ENCODE peak calls at places on chromosomes 13 and 19, in seven cellular contexts. X is adrenal gland, A is IMR-90, T is tibial nerve, Q is body of pancreas, J is uterus, W is heart left ventricle. F is an unnamed sample.

GRCh38 chr13:66585669-66586203 is 644.4 kb downstream of the PCDH9 start:
- DNase-seq in X (no peak), W (no peak), J (no peak), T (no peak), Q (no peak), A (no peak), F (no peak)

GRCh38 chr19:6739390-6739883 is at the start of gene TRIP10:
- DNase-seq in X (peak), T (peak), J (peak), W (peak), Q (peak), A (peak), F (peak)

GRCh38 chr13:44437356-44438233 is 64.0 kb downstream of the SERP2 start:
- DNase-seq in T (no peak), A (peak), Q (no peak), J (no peak), W (no peak), X (no peak), F (no peak)

GRCh38 chr19:47658431-47659383 is 49.8 kb downstream of the BICRA start:
- DNase-seq in A (no peak), T (no peak), Q (no peak), X (no peak), W (no peak), J (no peak), F (no peak)

GRCh38 chr13:98123176-98123575 is 19.7 kb upstream of the FARP1 start:
- DNase-seq in A (no peak), T (no peak), Q (no peak), X (no peak), W (no peak), J (no peak), F (no peak)

GRCh38 chr19:50549927-50550593 is 18.2 kb downstream of the LRRC4B start:
- DNase-seq in X (no peak), A (no peak), T (no peak), Q (no peak), W (no peak), J (no peak), F (no peak)

GRCh38 chr13:23777571-23777870 is 111.7 kb downstream of the MIPEP start:
- DNase-seq in Q (no peak), J (no peak), W (no peak), X (no peak), T (no peak), A (no peak), F (no peak)

GRCh38 chr19:33302974-33303790 is 848 bp upstream of the CEBPA start:
- DNase-seq in A (peak), Q (peak), J (peak), T (no peak), W (peak), X (peak), F (peak)

GRCh38 chr13:91212229-91212628 is 135.3 kb upstream of the MIR17HG start:
- DNase-seq in W (no peak), T (no peak), A (no peak), X (no peak), Q (no peak), J (no peak), F (no peak)

DNA sequence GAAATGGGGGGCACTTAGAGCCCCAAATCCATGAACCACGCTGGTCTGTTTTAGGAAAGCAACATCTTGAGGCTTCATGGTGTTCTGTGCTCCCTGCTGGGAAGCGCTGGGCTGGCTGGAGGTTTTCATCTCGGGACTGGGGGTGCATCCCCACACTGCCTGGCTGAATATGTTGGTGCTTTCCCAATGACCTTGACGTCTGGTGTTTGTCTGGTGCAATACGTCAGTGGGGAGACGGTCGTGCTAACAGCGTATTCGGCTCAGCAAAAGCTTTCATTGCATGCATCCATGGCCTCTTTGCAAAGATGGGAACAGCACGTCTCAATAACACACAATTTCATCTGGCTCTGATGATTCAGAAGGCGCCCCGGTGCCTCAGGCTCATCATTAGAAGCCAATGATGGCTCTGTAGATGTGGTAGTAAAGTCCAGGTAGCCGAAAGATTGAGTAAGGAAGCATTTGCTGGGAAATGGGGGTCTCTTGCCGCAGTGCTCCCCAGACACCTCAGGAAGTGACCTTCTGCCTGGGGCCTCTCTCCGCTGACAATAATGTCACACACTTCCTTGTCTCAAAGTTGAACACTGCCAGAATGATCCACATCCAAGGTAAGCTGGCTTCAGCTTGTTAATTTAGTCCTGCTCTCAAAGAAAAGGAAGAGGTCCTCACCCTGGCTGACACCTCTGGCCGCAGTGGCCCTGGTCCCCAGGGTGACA is 97.7 kb downstream of the ING1 start:
- DNase-seq in J (no peak), Q (no peak), W (no peak), T (no peak), X (no peak), A (no peak), F (no peak)
- H3K27ac ChIP-seq in J (no peak), Q (no peak), W (no peak), T (no peak), X (no peak), A (no peak), F (no peak)

GRCh38 chr13:59398127-59398526 is 765.6 kb downstream of the DIAPH3 start:
- DNase-seq in T (no peak), A (no peak), Q (no peak), X (peak), W (peak), J (no peak), F (no peak)
- TF ChIP-seq POLR2A in T (no peak), A (no peak), Q (no peak), X (no peak), W (no peak), J (no peak), F (no peak)

DNA sequence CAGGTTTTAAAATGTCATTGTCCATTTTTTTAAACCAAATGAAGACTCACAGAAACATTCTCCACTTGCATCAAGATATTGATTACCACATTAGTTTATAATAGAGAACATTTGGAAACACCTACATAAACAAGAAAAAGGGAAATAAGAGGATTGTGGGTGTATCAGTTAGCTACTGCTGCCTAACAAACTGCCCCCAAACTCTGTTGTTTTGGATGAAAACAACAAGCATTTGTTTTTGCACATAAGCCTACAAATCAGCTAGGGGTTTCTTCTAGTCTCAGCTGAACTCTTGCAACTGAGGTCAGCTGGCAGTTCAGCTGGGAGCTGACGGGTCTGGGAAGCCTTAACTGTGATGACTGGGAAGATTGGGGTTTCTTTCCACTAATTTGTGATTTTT is 464.4 kb downstream of the COG6 start:
- DNase-seq in T (no peak), W (no peak), J (no peak), A (no peak), X (no peak), Q (no peak), F (no peak)
- H3K27ac ChIP-seq in T (peak), W (no peak), J (peak), A (no peak), X (no peak), Q (no peak), F (no peak)

GRCh38 chr19:53571339-53571738 is 33.4 kb downstream of the ZNF331 start:
- DNase-seq in W (no peak), X (no peak), Q (no peak), J (no peak), A (no peak), T (no peak), F (no peak)
- TF ChIP-seq POLR2A in W (no peak), X (no peak), Q (no peak), J (no peak), A (no peak), T (no peak), F (no peak)

DNA sequence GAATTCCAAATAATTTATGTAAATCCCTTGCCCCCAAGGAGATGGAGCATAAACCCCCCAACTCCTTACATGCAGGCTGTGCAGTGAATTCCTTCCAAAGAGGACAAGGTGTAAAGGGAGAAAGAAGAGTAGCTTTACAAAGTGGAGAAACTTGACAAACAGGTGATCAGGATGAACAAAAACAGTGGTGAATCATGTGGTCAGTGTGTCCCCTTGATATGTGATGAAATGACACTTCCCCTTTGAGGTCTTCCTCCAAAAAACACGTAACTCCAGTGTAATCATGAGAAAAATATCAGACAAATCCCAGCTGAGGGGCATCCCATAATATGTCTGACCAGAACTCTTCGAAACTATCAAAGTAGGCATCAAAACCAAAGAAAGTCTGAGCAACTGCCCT is 29.5 kb upstream of the AKT2 start:
- DNase-seq in A (no peak), T (no peak), W (no peak), Q (no peak), X (no peak), J (no peak), F (no peak)
- H3K27ac ChIP-seq in A (no peak), T (no peak), W (no peak), Q (no peak), X (no peak), J (no peak), F (no peak)

DNA sequence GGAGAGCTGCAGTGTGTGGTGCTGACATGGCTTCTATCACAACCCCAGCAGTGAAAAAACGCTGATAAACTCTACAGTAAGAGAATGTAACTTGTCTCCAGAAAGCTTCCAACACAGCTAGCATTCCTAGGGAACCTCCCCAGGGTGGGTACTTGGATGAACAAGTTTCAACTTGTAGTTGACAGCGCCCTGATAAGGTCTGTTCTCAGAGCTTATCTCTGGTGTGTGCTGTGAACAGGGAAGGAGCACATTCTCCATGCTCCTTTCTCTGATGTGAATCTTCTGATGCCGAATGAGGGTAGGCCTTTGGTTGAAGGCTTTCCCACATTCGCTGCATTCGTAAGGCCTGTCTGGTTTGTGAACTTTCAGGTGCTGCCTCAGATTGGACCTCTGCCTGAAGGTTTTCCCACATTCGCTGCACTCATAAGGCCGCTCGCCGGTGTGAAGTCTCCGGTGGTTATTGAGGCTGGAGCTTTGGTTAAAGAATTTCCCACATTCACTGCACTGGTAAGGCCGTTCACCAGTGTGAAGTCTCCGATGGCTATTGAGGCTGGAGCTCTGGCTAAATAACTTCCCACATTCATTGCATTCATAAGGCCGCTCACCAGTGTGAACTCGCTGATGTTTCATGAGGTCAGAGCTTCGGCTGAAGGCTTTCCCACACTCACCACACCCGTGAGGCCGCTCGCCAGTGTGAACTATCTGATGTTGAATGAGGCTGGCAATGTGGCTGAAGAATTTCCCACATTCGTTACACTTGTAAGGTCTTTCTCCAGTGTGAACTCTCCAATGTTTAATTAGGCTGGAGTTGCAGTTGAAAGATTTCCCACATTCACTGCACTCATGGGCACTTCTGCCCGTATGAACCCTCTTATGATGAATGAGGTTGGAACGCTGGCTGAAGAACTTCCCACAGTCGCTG is 5.9 kb downstream of the ZNF792 start:
- DNase-seq in X (no peak), W (no peak), T (no peak), J (no peak), A (no peak), Q (no peak), F (no peak)
- TF ChIP-seq POLR2A in X (no peak), W (no peak), T (no peak), J (no peak), A (no peak), Q (no peak), F (no peak)

F was measured in ovary.